ENCODE peak calls at places on chromosomes 3 and 15, in eight cellular contexts. V, T, N, H, P, F, X and J are unnamed samples.

GRCh38 chr15:60744826-60745225 is 265.9 kb upstream of the ICE2 start:
- DNase-seq in X (no peak), V (peak), T (no peak), P (no peak), H (no peak), N (no peak), F (peak), J (no peak)

GRCh38 chr15:90141646-90142045 is 39.4 kb upstream of the IDH2 start:
- DNase-seq in N (no peak), F (no peak), X (no peak), P (peak), T (no peak), H (no peak), V (no peak), J (no peak)

GRCh38 chr15:78626611-78627010 is 5.8 kb upstream of the CHRNA3 start:
- DNase-seq in V (no peak), T (no peak), H (no peak), F (no peak), P (no peak), X (no peak), N (no peak), J (no peak)

GRCh38 chr15:50168778-50169411 is 13.1 kb upstream of the SLC27A2 start:
- DNase-seq in V (no peak), N (no peak), P (no peak), H (no peak), F (no peak), X (no peak), T (no peak), J (no peak)

GRCh38 chr3:53230041-53230621 is 25.7 kb downstream of the TKT start:
- DNase-seq in V (no peak), H (no peak), X (no peak), F (no peak), P (no peak), N (peak), T (no peak), J (no peak)

GRCh38 chr3:185688808-185689207 is 102.7 kb downstream of the SENP2 start:
- DNase-seq in F (no peak), T (peak), V (no peak), H (no peak), X (peak), N (no peak), P (peak), J (no peak)

GRCh38 chr15:47196057-47196456 is 521.2 kb upstream of the SEMA6D start:
- DNase-seq in T (peak), H (peak), V (peak), F (peak), N (peak), X (peak), P (peak), J (no peak)

GRCh38 chr15:31511707-31512310 is 185.2 kb downstream of the KLF13 start:
- DNase-seq in X (no peak), V (no peak), F (no peak), N (no peak), P (no peak), H (no peak), T (no peak), J (no peak)

GRCh38 chr15:64901914-64902313 is 9.8 kb upstream of the ANKDD1A start:
- DNase-seq in H (no peak), X (no peak), V (no peak), N (no peak), F (no peak), T (no peak), P (no peak), J (no peak)

GRCh38 chr15:83626171-83626802 is 27.6 kb upstream of the ADAMTSL3 start:
- DNase-seq in X (no peak), H (no peak), V (no peak), T (no peak), N (no peak), P (no peak), F (no peak), J (no peak)

GRCh38 chr3:126463521-126463920 is 12.2 kb downstream of the ZXDC start:
- DNase-seq in F (no peak), P (no peak), H (no peak), N (peak), V (no peak), X (no peak), T (no peak), J (no peak)

GRCh38 chr3:152073267-152073666 is 195.5 kb upstream of the MBNL1 start:
- DNase-seq in H (no peak), P (peak), F (no peak), T (no peak), X (no peak), V (no peak), N (no peak), J (no peak)

GRCh38 chr3:178244653-178245384 is 291.4 kb upstream of the KCNMB2 start:
- DNase-seq in P (no peak), N (no peak), F (no peak), X (no peak), V (no peak), H (no peak), T (no peak), J (no peak)
- TF ChIP-seq POLR2A in P (no peak), N (no peak), F (no peak), X (no peak), V (no peak), H (no peak), T (no peak), J (no peak)

GRCh38 chr3:11290743-11291680 is 18.8 kb downstream of the ATG7 start:
- DNase-seq in V (no peak), F (no peak), N (no peak), X (no peak), P (peak), T (peak), H (no peak), J (no peak)
- H3K4me3 ChIP-seq in V (no peak), F (no peak), N (no peak), X (no peak), P (no peak), T (no peak), H (no peak), J (no peak)

DNA sequence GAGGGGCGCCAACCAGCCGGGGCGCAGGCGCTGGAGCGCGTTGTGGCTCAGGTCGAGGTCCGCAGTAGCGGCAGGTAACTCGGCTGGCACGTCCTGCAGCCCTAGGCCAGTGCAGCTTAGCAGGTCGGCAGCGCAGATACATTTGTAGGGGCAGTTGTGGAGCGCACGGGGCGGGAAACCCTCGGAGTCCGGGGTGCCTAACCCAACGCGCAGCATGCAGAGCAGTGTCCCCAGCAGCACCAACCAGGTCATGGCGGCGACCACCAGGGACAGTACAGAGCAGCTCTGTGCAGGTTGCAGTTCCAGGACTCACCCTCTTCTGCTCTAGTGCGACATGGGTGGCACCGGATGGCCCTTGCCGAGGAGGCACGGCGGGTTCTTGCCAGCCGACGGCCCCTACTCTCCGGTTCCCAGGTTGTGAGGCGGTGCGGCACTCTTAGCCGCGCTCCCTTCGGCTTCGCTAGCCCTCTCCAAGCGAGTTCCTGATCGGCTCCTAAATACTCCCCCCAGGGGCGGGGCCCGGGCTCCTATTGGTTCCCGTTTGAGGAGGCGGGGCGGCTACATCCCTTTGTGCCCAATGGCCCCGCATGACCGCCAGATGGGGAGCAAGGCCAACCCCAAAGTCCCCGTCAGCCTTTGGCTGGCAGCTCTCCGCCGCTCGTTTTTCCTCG is at the start of gene AMIGO3:
- DNase-seq in N (peak), P (peak), V (peak), T (peak), H (peak), X (no peak), F (peak), J (peak)
- TF ChIP-seq POLR2A in N (peak), P (peak), V (peak), T (peak), H (no peak), X (peak), F (peak), J (peak)

GRCh38 chr15:55823699-55824098 is 80.7 kb upstream of the PRTG start:
- DNase-seq in P (peak), F (no peak), H (no peak), N (no peak), T (no peak), X (no peak), V (no peak), J (no peak)
- H3K4me3 ChIP-seq in P (no peak), F (no peak), H (no peak), N (no peak), T (no peak), X (no peak), V (no peak), J (no peak)

GRCh38 chr3:105678017-105678416 is 190.8 kb downstream of the CBLB start:
- DNase-seq in N (no peak), F (no peak), P (no peak), T (no peak), X (no peak), H (no peak), V (no peak), J (no peak)

GRCh38 chr3:105674437-105675065 is 194.3 kb downstream of the CBLB start:
- DNase-seq in T (peak), P (no peak), H (no peak), X (no peak), N (no peak), V (no peak), F (no peak), J (no peak)

GRCh38 chr3:105676621-105677300 is 192.1 kb downstream of the CBLB start:
- DNase-seq in N (no peak), P (no peak), T (no peak), F (no peak), H (no peak), X (no peak), V (no peak), J (no peak)

DNA sequence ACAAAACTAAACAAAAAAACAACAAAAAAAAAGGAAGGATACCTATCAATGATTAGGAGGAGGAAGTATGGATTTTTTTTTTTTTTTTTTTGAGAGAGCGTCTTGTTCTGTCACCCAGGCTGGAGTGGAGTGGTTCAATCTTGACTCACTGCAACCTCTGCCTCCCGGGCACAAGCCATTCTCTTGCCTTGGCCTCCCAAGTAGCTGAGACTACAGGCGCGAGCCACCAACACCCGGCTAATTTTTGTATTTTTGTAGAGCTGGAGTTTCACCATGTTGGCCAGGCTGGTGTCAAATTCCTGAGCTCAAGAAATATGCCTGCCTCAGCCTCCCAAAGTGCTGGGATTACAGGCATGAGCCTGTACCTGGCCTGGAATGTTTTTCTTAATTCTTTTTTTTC is 195.8 kb downstream of the CBLB start:
- DNase-seq in N (no peak), T (no peak), H (no peak), F (no peak), X (no peak), V (no peak), P (no peak), J (no peak)
- TF ChIP-seq POLR2A in N (no peak), T (no peak), H (no peak), F (no peak), X (no peak), V (no peak), P (no peak), J (no peak)

GRCh38 chr3:31567036-31567435 is 34.3 kb downstream of the STT3B start:
- DNase-seq in T (no peak), X (peak), F (no peak), P (no peak), V (no peak), N (no peak), H (no peak), J (no peak)
- H3K4me3 ChIP-seq in T (no peak), X (no peak), F (no peak), P (no peak), V (no peak), N (no peak), H (no peak), J (no peak)

GRCh38 chr3:69248394-69248793 is 126.0 kb upstream of the LMOD3 start:
- DNase-seq in V (no peak), X (peak), N (no peak), P (no peak), T (no peak), H (no peak), F (no peak), J (no peak)

GRCh38 chr3:69251078-69251805 is 128.8 kb upstream of the LMOD3 start:
- DNase-seq in H (no peak), T (no peak), P (no peak), X (no peak), V (no peak), N (no peak), F (no peak), J (no peak)

GRCh38 chr3:69249001-69249400 is 126.6 kb upstream of the LMOD3 start:
- DNase-seq in T (no peak), P (no peak), F (no peak), X (no peak), H (no peak), N (no peak), V (no peak), J (no peak)

GRCh38 chr3:69252141-69252540 is 129.7 kb upstream of the LMOD3 start:
- DNase-seq in P (no peak), T (no peak), N (no peak), F (no peak), H (no peak), V (no peak), X (no peak), J (no peak)

DNA sequence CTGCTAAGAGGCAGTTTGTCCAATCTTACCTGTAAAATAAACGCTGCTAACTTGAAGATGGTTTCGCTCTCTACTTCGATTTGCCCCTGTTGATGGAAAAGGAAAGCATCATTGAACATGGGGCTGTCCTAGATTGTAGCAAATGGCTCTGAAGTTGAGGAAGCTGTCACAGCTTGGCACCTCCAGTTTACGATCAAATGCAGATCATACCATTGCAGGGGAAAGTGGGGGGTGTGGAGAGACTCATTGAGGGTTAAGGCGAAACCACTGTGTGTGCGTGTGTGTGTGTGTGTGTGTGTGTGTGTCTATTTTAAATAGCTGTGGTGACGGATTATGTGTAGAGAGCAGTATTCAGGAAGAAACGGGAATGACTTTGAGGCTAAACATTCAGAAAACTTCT is 127.6 kb upstream of the LMOD3 start:
- DNase-seq in P (no peak), X (no peak), T (peak), V (no peak), F (no peak), H (peak), N (no peak), J (no peak)
- TF ChIP-seq POLR2A in P (no peak), X (no peak), T (no peak), V (no peak), F (no peak), H (no peak), N (no peak), J (no peak)

GRCh38 chr15:57741089-57741488 is 34.6 kb downstream of the POLR2M start:
- DNase-seq in X (no peak), F (no peak), H (no peak), T (no peak), V (no peak), P (no peak), N (no peak), J (no peak)

GRCh38 chr15:57747206-57747605 is 40.7 kb downstream of the POLR2M start:
- DNase-seq in P (no peak), V (no peak), N (no peak), X (no peak), T (no peak), H (peak), F (peak), J (no peak)

GRCh38 chr15:57743424-57743823 is 36.9 kb downstream of the POLR2M start:
- DNase-seq in N (no peak), V (no peak), P (no peak), H (no peak), T (no peak), F (no peak), X (peak), J (no peak)

GRCh38 chr15:57751177-57751800 is 44.8 kb downstream of the POLR2M start:
- DNase-seq in X (peak), T (no peak), N (no peak), H (no peak), F (no peak), P (peak), V (no peak), J (no peak)

GRCh38 chr15:57746752-57747151 is 40.2 kb downstream of the POLR2M start:
- DNase-seq in F (peak), P (no peak), T (no peak), X (no peak), N (no peak), V (no peak), H (no peak), J (no peak)
- H3K4me3 ChIP-seq in F (peak), P (no peak), T (no peak), X (peak), N (no peak), V (peak), H (peak), J (no peak)

GRCh38 chr15:68820205-68820588 is 498 bp downstream of the ANP32A start:
- DNase-seq in V (peak), N (peak), F (peak), X (peak), H (peak), P (no peak), T (peak), J (no peak)
- TF ChIP-seq POLR2A in V (no peak), N (no peak), F (no peak), X (peak), H (no peak), P (no peak), T (no peak), J (no peak)